ENCODE peak calls at places on chromosome 16, in nine cellular contexts. B, V, T, O, W, Q, X, D and C are unnamed samples.

GRCh38 chr16:24094660-24095059 is 161.5 kb upstream of the CACNG3 start:
- DNase-seq in D (no peak), O (no peak), Q (no peak), X (no peak), W (no peak), V (no peak), T (no peak), B (no peak), C (no peak)

GRCh38 chr16:56413381-56413780 is 12.0 kb downstream of the AMFR start:
- DNase-seq in D (no peak), Q (no peak), X (no peak), B (no peak), W (no peak), V (no peak), O (no peak), T (no peak), C (no peak)

GRCh38 chr16:81523387-81524115 is 78.9 kb downstream of the CMIP start:
- DNase-seq in D (no peak), T (no peak), X (no peak), O (no peak), B (peak; percentile 58), V (no peak), Q (no peak), W (no peak), C (no peak)

GRCh38 chr16:75216127-75216526 is 2.7 kb upstream of the CTRB1 start:
- DNase-seq in X (no peak), V (no peak), B (peak; percentile 65), D (no peak), O (no peak), Q (no peak), T (no peak), W (no peak), C (no peak)

GRCh38 chr16:89322381-89323119 is 105.0 kb downstream of the ZNF778 start:
- DNase-seq in V (no peak), O (no peak), Q (peak; percentile 39), B (no peak), D (no peak), T (peak; percentile 42), W (no peak), X (peak; percentile 77), C (peak; percentile 56)

GRCh38 chr16:84724619-84725307 is 25.0 kb downstream of the USP10 start:
- DNase-seq in D (no peak), W (no peak), V (no peak), X (no peak), O (no peak), T (no peak), Q (no peak), B (no peak), C (no peak)

GRCh38 chr16:62548095-62548494 is 511.9 kb upstream of the CDH8 start:
- DNase-seq in B (no peak), X (peak; percentile 17), W (no peak), O (no peak), D (no peak), Q (no peak), T (no peak), V (no peak), C (no peak)

GRCh38 chr16:68361485-68361884 is 50.7 kb downstream of the PRMT7 start:
- DNase-seq in T (no peak), O (no peak), D (no peak), X (no peak), W (no peak), V (no peak), B (no peak), Q (no peak), C (no peak)

GRCh38 chr16:50868577-50868976 is 126.7 kb downstream of the CYLD start:
- DNase-seq in T (no peak), V (no peak), X (no peak), W (no peak), D (no peak), O (no peak), B (no peak), Q (no peak), C (no peak)

GRCh38 chr16:19127674-19128131 is 13.9 kb downstream of the ITPRIPL2 start:
- DNase-seq in B (no peak), T (no peak), V (no peak), O (no peak), D (no peak), W (no peak), X (no peak), Q (no peak), C (no peak)

GRCh38 chr16:64362193-64362592 is 759.7 kb downstream of the CDH11 start:
- DNase-seq in Q (no peak), W (no peak), V (no peak), X (no peak), B (no peak), O (no peak), T (no peak), D (no peak), C (no peak)

GRCh38 chr16:21336231-21336630 is 58.1 kb upstream of the CRYM start:
- DNase-seq in D (no peak), V (no peak), Q (no peak), B (no peak), X (no peak), T (no peak), W (no peak), O (no peak), C (no peak)

GRCh38 chr16:851871-852270 is 51.3 kb upstream of the GNG13 start:
- DNase-seq in W (no peak), V (no peak), X (no peak), B (no peak), D (no peak), T (no peak), O (no peak), Q (no peak), C (no peak)

GRCh38 chr16:73356401-73357079 is 308.6 kb upstream of the ZFHX3 start:
- DNase-seq in V (no peak), X (no peak), B (no peak), O (no peak), D (no peak), Q (no peak), T (no peak), W (no peak), C (peak; percentile 81)

GRCh38 chr16:7377231-7377630 is 44.6 kb downstream of the RBFOX1 start:
- DNase-seq in X (no peak), Q (no peak), T (no peak), B (no peak), V (no peak), W (no peak), D (no peak), O (no peak), C (no peak)

GRCh38 chr16:2032285-2033056 is 5.8 kb downstream of the NHERF2 start:
- DNase-seq in W (no peak), B (no peak), D (no peak), Q (no peak), T (no peak), V (no peak), X (no peak), O (no peak), C (no peak)

GRCh38 chr16:11302977-11303376 is 21.8 kb upstream of the PRM1 start:
- DNase-seq in D (no peak), V (no peak), B (peak; percentile 35), W (peak; percentile 90), O (no peak), X (peak; percentile 80), T (peak; percentile 27), Q (no peak), C (no peak)

GRCh38 chr16:31253642-31254045 is 6.1 kb upstream of the ITGAM start:
- DNase-seq in Q (no peak), X (no peak), D (no peak), V (no peak), O (no peak), T (peak; percentile 10), B (no peak), W (no peak), C (no peak)

GRCh38 chr16:20314575-20314974 is 12.7 kb downstream of the GP2 start:
- DNase-seq in B (peak; percentile 41), O (no peak), V (no peak), Q (no peak), D (no peak), W (no peak), X (no peak), T (no peak), C (no peak)

GRCh38 chr16:80231118-80231515 is 309.7 kb upstream of the DYNLRB2 start:
- DNase-seq in O (no peak), V (no peak), T (no peak), Q (no peak), W (no peak), B (no peak), D (no peak), X (no peak), C (no peak)

GRCh38 chr16:80993293-80993691 is 13.4 kb downstream of the CMC2 start:
- DNase-seq in T (peak; percentile 73), D (no peak), Q (no peak), O (no peak), W (no peak), V (no peak), B (peak; percentile 45), X (no peak), C (no peak)

GRCh38 chr16:11530171-11530940 is 56.4 kb downstream of the LITAF start:
- DNase-seq in V (no peak), O (no peak), B (no peak), X (no peak), T (no peak), D (no peak), Q (no peak), W (no peak), C (no peak)

GRCh38 chr16:50259334-50260205 is 6.8 kb upstream of the ADCY7 start:
- DNase-seq in O (peak; percentile 63), B (no peak), W (peak; percentile 78), T (no peak), D (peak; percentile 24), X (peak; percentile 96), V (no peak), Q (no peak), C (no peak)

GRCh38 chr16:27642753-27643152 is 92.8 kb downstream of the KATNIP start:
- DNase-seq in W (no peak), D (peak; percentile 42), B (no peak), O (peak; percentile 68), X (peak; percentile 87), T (no peak), Q (no peak), V (no peak), C (peak; percentile 28)

GRCh38 chr16:51896013-51896412 is 650.9 kb downstream of the TOX3 start:
- DNase-seq in V (no peak), W (no peak), B (no peak), T (no peak), Q (no peak), O (no peak), D (no peak), X (no peak), C (peak; percentile 65)